ENCODE peak calls at places on chromosomes 16 and 17, in six cellular contexts. S is HCT116, V is GM12878, F is brain microvascular endothelial cell, E is mesendoderm, J is heart left ventricle. Q is an unnamed sample.

GRCh38 chr16:67884-68789 is 4.3 kb downstream of the RHBDF1 start:
- DNase-seq in S (no peak), V (no peak), F (no peak), E (no peak), J (peak; percentile 55), Q (no peak)

GRCh38 chr17:17538417-17539391 is 42.5 kb upstream of the RASD1 start:
- DNase-seq in S (no peak), V (no peak), F (no peak), E (no peak), J (no peak), Q (no peak)

GRCh38 chr16:69566437-69567030 is 768 bp downstream of the NFAT5 start:
- DNase-seq in S (no peak), V (no peak), F (peak; percentile 44), E (no peak), J (peak; percentile 75), Q (peak; percentile 20)

GRCh38 chr16:88569614-88569984 is 604 bp upstream of the ZC3H18 start:
- DNase-seq in S (no peak), V (no peak), F (no peak), E (no peak), J (no peak), Q (no peak)

GRCh38 chr17:76529643-76530488 is 7.6 kb downstream of the CYGB start:
- DNase-seq in S (no peak), V (no peak), F (peak; percentile 57), E (no peak), J (peak; percentile 95), Q (no peak)

GRCh38 chr17:2723505-2723996 is 12.0 kb upstream of the CLUH start:
- DNase-seq in S (no peak), V (no peak), F (no peak), E (peak; percentile 97), J (no peak), Q (no peak)

GRCh38 chr16:86072328-86073102 is 173.6 kb downstream of the IRF8 start:
- DNase-seq in S (peak; percentile 68), V (no peak), F (peak; percentile 65), E (peak; percentile 67), J (no peak), Q (no peak)

GRCh38 chr16:69798466-69798865 is 36.3 kb downstream of the WWP2 start:
- DNase-seq in S (no peak), V (no peak), F (peak; percentile 28), E (peak; percentile 30), J (no peak), Q (no peak)

GRCh38 chr17:43319293-43320124 is 79.3 kb upstream of the ARL4D start:
- DNase-seq in S (no peak), V (no peak), F (no peak), E (no peak), J (no peak), Q (no peak)

GRCh38 chr16:25066747-25067631 is 44.6 kb upstream of the LCMT1 start:
- DNase-seq in S (no peak), V (no peak), F (peak; percentile 38), E (peak; percentile 83), J (peak; percentile 91), Q (peak; percentile 81)

GRCh38 chr17:9226794-9227135 is 205.5 kb downstream of the NTN1 start:
- DNase-seq in S (no peak), V (no peak), F (no peak), E (peak; percentile 53), J (peak; percentile 40), Q (no peak)

GRCh38 chr17:4839965-4840892 is 7.1 kb downstream of the MINK1 start:
- DNase-seq in S (no peak), V (no peak), F (no peak), E (no peak), J (no peak), Q (no peak)

GRCh38 chr17:61863801-61864126 is 436 bp upstream of the BRIP1 start:
- DNase-seq in S (no peak), V (no peak), F (no peak), E (no peak), J (no peak), Q (no peak)

GRCh38 chr17:77606146-77606864 is 352.2 kb upstream of the TNRC6C start:
- DNase-seq in S (no peak), V (no peak), F (no peak), E (no peak), J (no peak), Q (no peak)

GRCh38 chr16:67228905-67229304 is 2.0 kb downstream of the TMEM208 start:
- DNase-seq in S (no peak), V (no peak), F (no peak), E (no peak), J (peak; percentile 25), Q (no peak)

GRCh38 chr16:30958164-30959083 is 870 bp downstream of the SETD1A start:
- DNase-seq in S (peak; percentile 35), V (no peak), F (no peak), E (peak; percentile 63), J (peak; percentile 73), Q (no peak)

GRCh38 chr16:66152841-66153525 is 213.5 kb upstream of the CDH5 start:
- DNase-seq in S (no peak), V (no peak), F (peak; percentile 88), E (no peak), J (no peak), Q (no peak)

GRCh38 chr16:19555938-19556778 is 655 bp downstream of the VPS35L start:
- DNase-seq in S (peak; percentile 59), V (peak; percentile 13), F (peak; percentile 11), E (peak; percentile 98), J (no peak), Q (no peak)

GRCh38 chr17:40129498-40129897 is 7.7 kb downstream of the MSL1 start:
- DNase-seq in S (no peak), V (no peak), F (no peak), E (no peak), J (no peak), Q (no peak)

GRCh38 chr17:40139566-40140058 is 725 bp upstream of the CASC3 start:
- DNase-seq in S (no peak), V (no peak), F (no peak), E (no peak), J (no peak), Q (no peak)

GRCh38 chr17:40130352-40131042 is 8.7 kb downstream of the MSL1 start:
- DNase-seq in S (no peak), V (no peak), F (no peak), E (no peak), J (no peak), Q (no peak)

GRCh38 chr17:40134184-40134583 is 6.2 kb upstream of the CASC3 start:
- DNase-seq in S (no peak), V (no peak), F (no peak), E (no peak), J (no peak), Q (no peak)
- H3K27ac ChIP-seq in S (no peak overlapping the region), V (no peak overlapping the region), F (no peak overlapping the region), E (peak overlapping the region; percentile 34), J (no peak overlapping the region), Q (no peak overlapping the region)

DNA sequence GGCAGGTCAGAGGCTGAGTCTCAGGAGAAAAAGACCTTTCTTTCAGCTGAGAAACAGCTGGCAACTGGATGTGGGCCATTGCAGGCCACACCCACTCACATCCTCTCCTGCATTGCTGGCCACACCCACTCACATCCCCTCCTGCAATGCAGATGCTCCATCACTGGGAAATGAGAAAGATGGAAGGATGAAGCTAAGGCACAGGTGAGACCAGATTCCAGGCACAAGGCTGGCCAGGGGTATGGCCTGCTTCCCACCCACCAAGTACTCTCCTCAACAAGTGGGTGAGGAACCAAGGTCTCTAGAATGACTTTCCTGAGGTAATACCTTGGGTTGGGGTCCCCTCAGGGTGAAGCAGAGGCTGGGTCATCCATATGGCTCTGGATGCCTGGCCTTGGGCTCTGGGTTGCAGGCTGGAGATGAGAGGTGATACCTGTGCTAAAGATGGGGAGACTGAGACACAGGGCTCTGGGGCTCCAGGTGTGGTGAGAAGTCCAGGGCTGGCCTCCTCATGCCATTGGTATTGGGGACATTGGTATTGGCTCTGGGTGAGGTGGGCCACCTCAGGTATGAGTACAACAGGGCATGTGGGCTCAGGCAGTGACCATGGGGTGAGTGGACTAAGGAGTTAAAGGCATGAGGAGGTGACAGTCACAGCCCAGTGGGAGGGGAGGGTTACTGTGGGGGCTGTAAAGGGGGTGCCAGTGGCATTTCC is 1726.8 kb downstream of the TP53TG3F start:
- DNase-seq in S (no peak), V (no peak), F (no peak), E (no peak), J (no peak), Q (no peak)
- H3K4me3 ChIP-seq in S (no peak overlapping the region), V (no peak overlapping the region), F (no peak overlapping the region), E (no peak overlapping the region), J (no peak overlapping the region), Q (no peak overlapping the region)

DNA sequence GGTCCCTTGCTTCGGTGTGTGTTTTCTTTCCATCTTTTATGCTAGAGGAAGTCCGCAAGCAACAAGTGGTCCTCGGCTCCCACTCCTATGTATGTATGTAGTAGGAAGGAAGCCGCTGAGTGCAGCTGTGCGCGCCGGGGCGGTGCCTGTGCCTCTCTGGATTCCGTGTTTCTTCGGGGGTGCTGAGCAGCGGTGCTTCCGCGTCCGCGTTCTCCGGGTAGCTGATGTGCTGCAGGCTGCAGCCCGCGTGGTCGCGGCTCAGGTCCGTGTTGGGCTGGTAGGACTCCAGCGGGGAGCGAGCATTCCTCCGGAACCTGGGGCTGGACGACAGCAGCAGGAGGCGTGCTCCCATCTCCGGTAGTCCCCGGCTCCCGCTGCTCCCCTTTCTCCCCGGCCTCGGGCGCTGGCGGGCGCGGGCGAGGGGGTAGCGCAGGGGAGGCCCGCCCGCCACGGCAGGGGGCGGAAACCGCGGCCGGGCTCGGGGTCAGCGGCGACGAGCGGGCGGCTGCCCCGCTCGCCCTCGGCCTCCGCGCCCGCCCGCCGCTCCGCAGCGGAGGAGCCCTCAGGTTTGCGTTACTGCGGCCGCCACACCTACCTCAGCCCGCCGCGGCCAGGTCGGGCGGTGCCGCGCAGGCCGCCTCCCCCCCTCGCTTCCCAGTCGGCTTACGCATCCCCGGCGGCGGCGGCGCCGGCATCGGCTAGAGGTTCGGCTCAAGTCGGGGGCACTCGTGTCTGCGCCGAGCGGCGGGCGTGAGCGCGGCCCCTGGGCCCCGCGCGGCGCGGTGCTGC is 503 bp downstream of the C17orf67 start:
- DNase-seq in S (peak; percentile 51), V (peak; percentile 20), F (peak; percentile 45), E (peak; percentile 56), J (peak; percentile 79), Q (peak; percentile 74)
- H3K27ac ChIP-seq in S (peak overlapping the region; percentile 74), V (peak overlapping the region; percentile 23), F (peak overlapping the region; percentile 41), E (peak overlapping the region; percentile 39), J (peak overlapping the region; percentile 86), Q (peak overlapping the region; percentile 76)

GRCh38 chr17:50290074-50290702 is 15.9 kb downstream of the TMEM92 start:
- DNase-seq in S (peak; percentile 29), V (no peak), F (peak; percentile 93), E (peak; percentile 74), J (no peak), Q (no peak)
- H3K4me3 ChIP-seq in S (no peak overlapping the region), V (no peak overlapping the region), F (peak overlapping the region; percentile 46), E (no peak overlapping the region), J (no peak overlapping the region), Q (no peak overlapping the region)

GRCh38 chr16:84107921-84108320 is 8.8 kb downstream of the MBTPS1 start:
- DNase-seq in S (no peak), V (no peak), F (no peak), E (no peak), J (no peak), Q (no peak)
- H3K27ac ChIP-seq in S (no peak overlapping the region), V (no peak overlapping the region), F (no peak overlapping the region), E (no peak overlapping the region), J (no peak overlapping the region), Q (no peak overlapping the region)

GRCh38 chr16:87328846-87329245 is 11.7 kb upstream of the C16orf95 start:
- DNase-seq in S (no peak), V (no peak), F (no peak), E (no peak), J (peak; percentile 55), Q (no peak)
- H3K4me3 ChIP-seq in S (no peak overlapping the region), V (no peak overlapping the region), F (no peak overlapping the region), E (no peak overlapping the region), J (no peak overlapping the region), Q (no peak overlapping the region)

Q was measured in CD8-positive, alpha-beta T cell.